ENCODE peak calls at places on chromosomes 6 and 20, in seven cellular contexts. N, F, B, J, O, Q and G are unnamed samples.

GRCh38 chr6:32152414-32153251 is 894 bp upstream of the PRRT1 start:
- DNase-seq in N (no peak), F (no peak), B (no peak), J (no peak), O (no peak), Q (no peak), G (peak)

GRCh38 chr6:33195304-33196022 is 3.2 kb upstream of the COL11A2 start:
- DNase-seq in N (no peak), F (no peak), B (no peak), J (peak), O (no peak), Q (no peak), G (no peak)

GRCh38 chr6:184161-184695 is 108.1 kb upstream of the DUSP22 start:
- DNase-seq in N (no peak), F (no peak), B (no peak), J (no peak), O (no peak), Q (no peak), G (no peak)

GRCh38 chr6:154995241-154996162 is at the start of gene TIAM2:
- DNase-seq in N (peak), F (no peak), B (peak), J (peak), O (peak), Q (peak), G (peak)

GRCh38 chr6:14228571-14228970 is 111.0 kb downstream of the CD83 start:
- DNase-seq in N (no peak), F (no peak), B (no peak), J (no peak), O (peak), Q (no peak), G (no peak)

GRCh38 chr6:136607932-136608772 is 57.9 kb upstream of the MAP7 start:
- DNase-seq in N (peak), F (peak), B (peak), J (peak), O (peak), Q (peak), G (peak)

GRCh38 chr6:116596815-116597214 is 19.5 kb upstream of the RSPH4A start:
- DNase-seq in N (no peak), F (no peak), B (no peak), J (peak), O (no peak), Q (no peak), G (peak)

GRCh38 chr20:63102720-63103375 is 96.1 kb upstream of the BHLHE23 start:
- DNase-seq in N (peak), F (peak), B (peak), J (peak), O (peak), Q (no peak), G (peak)

GRCh38 chr6:111603648-111604047 is 2.0 kb downstream of the TRAF3IP2 start:
- DNase-seq in N (no peak), F (no peak), B (no peak), J (no peak), O (no peak), Q (no peak), G (no peak)

GRCh38 chr6:144410059-144410458 is 124.9 kb downstream of the UTRN start:
- DNase-seq in N (no peak), F (no peak), B (no peak), J (no peak), O (no peak), Q (no peak), G (no peak)

GRCh38 chr6:168258795-168259194 is 60.8 kb downstream of the DACT2 start:
- DNase-seq in N (no peak), F (no peak), B (no peak), J (no peak), O (no peak), Q (no peak), G (no peak)

GRCh38 chr6:153790048-153790447 is 249.0 kb upstream of the OPRM1 start:
- DNase-seq in N (no peak), F (no peak), B (peak), J (no peak), O (no peak), Q (peak), G (peak)

GRCh38 chr20:30168025-30168799 is 1089.3 kb upstream of the DEFB115 start:
- DNase-seq in N (no peak), F (no peak), B (peak), J (no peak), O (peak), Q (no peak), G (peak)

GRCh38 chr20:3275064-3275935 is 36.3 kb upstream of the SLC4A11 start:
- DNase-seq in N (no peak), F (no peak), B (no peak), J (no peak), O (no peak), Q (no peak), G (no peak)

GRCh38 chr20:14335122-14335521 is 2.3 kb downstream of the FLRT3 start:
- DNase-seq in N (no peak), F (no peak), B (no peak), J (no peak), O (no peak), Q (no peak), G (no peak)

GRCh38 chr6:104284872-104285271 is 574.8 kb downstream of the HACE1 start:
- DNase-seq in N (no peak), F (no peak), B (no peak), J (no peak), O (no peak), Q (no peak), G (no peak)

GRCh38 chr6:111663232-111663631 is 57.6 kb upstream of the TRAF3IP2 start:
- DNase-seq in N (no peak), F (peak), B (no peak), J (no peak), O (no peak), Q (peak), G (no peak)

GRCh38 chr6:36676142-36677058 is 2.1 kb upstream of the CDKN1A start:
- DNase-seq in N (no peak), F (no peak), B (no peak), J (no peak), O (no peak), Q (peak), G (peak)

GRCh38 chr20:10581823-10582222 is 92.0 kb downstream of the JAG1 start:
- DNase-seq in N (no peak), F (no peak), B (no peak), J (no peak), O (no peak), Q (no peak), G (peak)

GRCh38 chr6:16759646-16760535 is 1.4 kb downstream of the ATXN1 start:
- DNase-seq in N (peak), F (peak), B (peak), J (peak), O (peak), Q (peak), G (peak)

GRCh38 chr6:34872332-34872731 is 15.5 kb downstream of the TAF11 start:
- DNase-seq in N (no peak), F (no peak), B (no peak), J (no peak), O (no peak), Q (no peak), G (no peak)

GRCh38 chr6:53290547-53291510 is 57.9 kb downstream of the ELOVL5 start:
- DNase-seq in N (no peak), F (no peak), B (no peak), J (no peak), O (no peak), Q (no peak), G (no peak)
- TF ChIP-seq CTCF in N (no peak), F (no peak), B (no peak), J (no peak), O (no peak), Q (no peak), G (peak)

GRCh38 chr6:89482136-89482535 is 49.2 kb downstream of the ANKRD6 start:
- DNase-seq in N (no peak), F (no peak), B (no peak), J (no peak), O (no peak), Q (no peak), G (no peak)

GRCh38 chr6:89485320-89485719 is 52.4 kb downstream of the ANKRD6 start:
- DNase-seq in N (no peak), F (no peak), B (no peak), J (no peak), O (no peak), Q (no peak), G (no peak)

GRCh38 chr6:89479902-89480301 is 47.0 kb downstream of the ANKRD6 start:
- DNase-seq in N (no peak), F (no peak), B (no peak), J (no peak), O (no peak), Q (no peak), G (no peak)

GRCh38 chr6:89483111-89483720 is 50.3 kb downstream of the ANKRD6 start:
- DNase-seq in N (no peak), F (no peak), B (no peak), J (no peak), O (peak), Q (peak), G (no peak)

GRCh38 chr6:89481695-89482094 is 48.7 kb downstream of the ANKRD6 start:
- DNase-seq in N (no peak), F (no peak), B (no peak), J (no peak), O (no peak), Q (no peak), G (no peak)
- TF ChIP-seq CTCF in N (no peak), F (no peak), B (no peak), J (no peak), O (no peak), Q (no peak), G (no peak)

DNA sequence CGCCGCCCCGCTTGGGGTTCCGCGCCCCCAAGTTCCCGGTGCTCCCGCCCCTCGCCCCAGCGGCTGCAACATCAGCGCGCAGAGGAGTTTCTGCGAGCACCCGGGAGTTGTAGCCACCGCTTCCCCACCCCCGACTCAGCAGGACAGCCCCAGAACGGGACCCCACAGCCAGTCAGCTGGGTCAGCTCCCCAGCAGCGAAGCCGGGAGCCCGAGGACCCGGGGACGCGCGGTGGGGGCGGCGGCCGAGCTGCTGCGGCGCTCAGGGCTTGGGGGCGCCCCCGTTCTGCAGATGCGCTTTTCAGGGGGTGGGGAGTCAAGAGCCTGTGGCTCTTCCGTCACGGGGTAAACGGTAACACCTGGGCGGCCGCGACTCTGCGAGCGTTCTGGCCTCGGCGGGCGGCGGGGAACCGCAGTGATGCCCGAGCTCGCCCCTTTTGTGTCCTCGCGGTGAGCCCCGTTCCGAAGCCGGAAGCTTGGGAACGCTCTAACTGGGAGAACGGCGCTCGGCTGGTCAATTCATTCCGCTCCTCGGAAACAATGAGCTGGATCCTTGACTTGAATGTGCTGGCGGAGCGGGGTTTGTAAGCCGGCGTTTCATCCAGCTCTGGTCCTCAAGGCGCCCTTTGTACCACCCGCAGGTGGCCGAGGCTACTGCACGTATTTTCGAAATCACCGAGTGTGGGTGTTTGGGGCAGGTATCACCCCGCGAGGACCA is 775 bp downstream of the PLEKHG1 start:
- DNase-seq in N (peak), F (peak), B (peak), J (peak), O (peak), Q (peak), G (peak)
- TF ChIP-seq CTCF in N (no peak), F (peak), B (peak), J (peak), O (peak), Q (peak), G (peak)

GRCh38 chr20:1325173-1326030 is 3.5 kb downstream of the SDCBP2 start:
- DNase-seq in N (peak), F (peak), B (peak), J (peak), O (peak), Q (peak), G (peak)
- TF ChIP-seq CTCF in N (no peak), F (peak), B (no peak), J (no peak), O (no peak), Q (no peak), G (no peak)

GRCh38 chr6:88179692-88180091 is 13.5 kb upstream of the CNR1 start:
- DNase-seq in N (peak), F (no peak), B (no peak), J (no peak), O (no peak), Q (peak), G (no peak)
- TF ChIP-seq CTCF in N (no peak), F (no peak), B (no peak), J (no peak), O (no peak), Q (peak), G (no peak)

GRCh38 chr20:22568872-22569344 is 15.5 kb downstream of the FOXA2 start:
- DNase-seq in N (no peak), F (peak), B (no peak), J (peak), O (peak), Q (no peak), G (no peak)
- TF ChIP-seq CTCF in N (no peak), F (no peak), B (no peak), J (no peak), O (no peak), Q (no peak), G (no peak)

GRCh38 chr20:57428611-57429496 is 37.7 kb downstream of the RBM38 start:
- DNase-seq in N (no peak), F (no peak), B (no peak), J (no peak), O (peak), Q (no peak), G (no peak)
- TF ChIP-seq CTCF in N (no peak), F (no peak), B (no peak), J (no peak), O (no peak), Q (no peak), G (no peak)

DNA sequence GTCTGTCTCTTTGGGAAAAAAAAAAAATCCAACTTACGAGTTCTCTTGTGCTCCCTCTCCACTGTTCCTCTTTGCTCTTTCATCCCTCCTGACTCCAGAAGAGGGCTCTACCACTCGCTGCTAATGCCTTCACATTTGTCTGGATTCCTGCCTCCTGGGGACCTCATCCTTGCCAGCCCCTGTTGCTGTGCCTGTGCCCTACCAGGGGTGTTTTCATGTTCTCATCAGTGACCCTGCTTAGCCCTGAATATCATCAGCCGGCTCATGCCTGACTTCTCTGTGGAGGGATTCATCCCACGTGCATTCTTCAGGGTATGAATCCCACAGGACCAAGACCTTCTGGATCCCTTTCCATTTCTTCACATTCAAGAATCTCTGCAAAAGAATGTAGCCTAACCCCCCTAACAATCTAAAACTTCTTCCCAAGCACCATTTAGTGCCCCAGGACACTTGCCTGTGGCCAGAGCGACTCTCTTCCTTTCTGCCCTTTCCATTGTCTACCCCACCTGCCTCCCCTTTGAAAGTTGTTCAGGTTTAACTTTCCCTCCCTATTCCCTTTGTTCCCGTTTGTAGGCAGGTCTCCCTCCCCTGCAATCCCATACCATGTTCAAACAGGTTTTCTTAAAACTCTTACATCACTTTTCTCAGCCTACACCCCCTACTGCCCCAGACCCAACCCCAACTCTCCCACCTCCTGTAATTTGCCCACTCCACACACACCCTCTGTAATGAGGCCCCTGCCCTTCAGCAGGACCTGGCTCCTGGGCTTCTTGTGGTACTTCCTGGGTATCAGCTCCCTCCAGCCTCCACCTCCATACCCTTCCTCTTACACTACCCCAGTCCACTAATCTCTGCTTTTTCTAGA is 50.2 kb downstream of the RREB1 start:
- DNase-seq in N (no peak), F (no peak), B (no peak), J (no peak), O (no peak), Q (no peak), G (no peak)
- TF ChIP-seq CTCF in N (no peak), F (no peak), B (no peak), J (no peak), O (no peak), Q (peak), G (no peak)

DNA sequence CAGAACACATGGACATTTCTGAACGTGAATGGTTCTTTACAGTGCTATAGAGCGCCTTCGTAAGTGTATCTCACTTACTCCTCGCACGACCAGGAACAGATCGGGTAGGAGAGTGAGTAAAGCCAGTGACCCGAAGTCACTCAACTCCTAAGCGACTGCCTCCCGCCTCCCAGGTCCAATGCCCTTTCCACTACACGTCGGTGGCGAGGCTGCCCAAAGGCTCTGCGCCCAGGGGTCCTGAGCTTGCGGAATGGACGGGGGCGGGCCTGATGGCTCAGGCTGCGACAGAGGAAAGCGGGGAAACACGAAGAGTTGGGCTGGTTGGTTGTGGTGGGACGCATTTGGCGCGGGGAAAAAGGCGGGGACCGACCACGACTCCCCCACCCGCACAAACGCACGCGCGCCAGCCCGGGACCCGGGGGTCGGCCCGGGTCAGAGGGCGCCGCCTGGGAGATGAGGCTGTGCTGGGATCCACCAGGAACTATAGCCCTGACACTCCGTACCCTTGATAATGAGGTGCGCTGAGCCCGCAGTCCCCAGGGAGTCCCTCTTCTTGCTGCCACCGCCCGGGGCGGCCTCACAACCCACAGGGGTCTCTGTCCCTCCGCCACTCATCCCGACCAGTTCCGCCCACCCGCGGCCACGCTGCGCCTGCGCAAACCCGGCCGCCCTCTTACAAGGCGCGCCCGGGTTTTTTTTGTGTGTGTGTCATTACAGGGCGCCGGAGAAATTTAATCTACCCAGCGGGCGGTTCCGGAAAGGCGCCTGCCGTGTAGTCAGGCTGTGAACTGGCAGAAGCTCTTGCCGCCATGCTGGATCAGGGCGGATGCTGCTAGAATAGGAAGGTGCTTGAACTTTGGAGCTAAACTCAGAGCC is at the start of gene BLOC1S5:
- DNase-seq in N (peak), F (peak), B (peak), J (peak), O (peak), Q (peak), G (peak)
- TF ChIP-seq CTCF in N (no peak), F (peak), B (no peak), J (no peak), O (no peak), Q (no peak), G (no peak)